ENCODE peak calls at places on chromosomes 2 and 18, in five cellular contexts. One of them, this sample, is unnamed.

GRCh38 chr2:200748779-200749178 is 62.9 kb upstream of the BZW1 start:
- DNase-seq in NCI-H1930: no peak
- DNase-seq in AG09309: no peak
- DNase-seq in LoVo: no peak
- DNase-seq in activated CD4-positive, alpha-beta T cell treated with anti-CD3 and anti-CD28 coated beads, Interleukin-2, amount 10 ng/mL, durations not matched to agents 7 days and 5 days: no peak
- DNase-seq in this sample: no peak

GRCh38 chr2:84925336-84925723 is 19.9 kb downstream of the TMSB10 start:
- DNase-seq in NCI-H1930: no peak
- DNase-seq in AG09309: no peak
- DNase-seq in LoVo: no peak
- DNase-seq in activated CD4-positive, alpha-beta T cell treated with anti-CD3 and anti-CD28 coated beads, Interleukin-2, amount 10 ng/mL, durations not matched to agents 7 days and 5 days: no peak
- DNase-seq in this sample: no peak

GRCh38 chr18:32454667-32455066 is 16.0 kb downstream of the GAREM1 start:
- DNase-seq in NCI-H1930: no peak
- DNase-seq in AG09309: no peak
- DNase-seq in LoVo: no peak
- DNase-seq in activated CD4-positive, alpha-beta T cell treated with anti-CD3 and anti-CD28 coated beads, Interleukin-2, amount 10 ng/mL, durations not matched to agents 7 days and 5 days: no peak
- DNase-seq in this sample: peak

GRCh38 chr18:54852780-54853675 is 24.8 kb downstream of the RAB27B start:
- DNase-seq in NCI-H1930: no peak
- DNase-seq in AG09309: no peak
- DNase-seq in LoVo: no peak
- DNase-seq in activated CD4-positive, alpha-beta T cell treated with anti-CD3 and anti-CD28 coated beads, Interleukin-2, amount 10 ng/mL, durations not matched to agents 7 days and 5 days: peak
- DNase-seq in this sample: no peak

GRCh38 chr2:19609266-19609665 is 250.8 kb upstream of the OSR1 start:
- DNase-seq in NCI-H1930: no peak
- DNase-seq in AG09309: no peak
- DNase-seq in LoVo: no peak
- DNase-seq in activated CD4-positive, alpha-beta T cell treated with anti-CD3 and anti-CD28 coated beads, Interleukin-2, amount 10 ng/mL, durations not matched to agents 7 days and 5 days: no peak
- DNase-seq in this sample: peak

GRCh38 chr2:160417745-160418397 is 75.7 kb downstream of the RBMS1 start:
- DNase-seq in NCI-H1930: no peak
- DNase-seq in AG09309: peak
- DNase-seq in LoVo: no peak
- DNase-seq in activated CD4-positive, alpha-beta T cell treated with anti-CD3 and anti-CD28 coated beads, Interleukin-2, amount 10 ng/mL, durations not matched to agents 7 days and 5 days: no peak
- DNase-seq in this sample: peak

GRCh38 chr2:240245706-240246105 is 105.2 kb upstream of the OTOS start:
- DNase-seq in NCI-H1930: no peak
- DNase-seq in AG09309: no peak
- DNase-seq in LoVo: no peak
- DNase-seq in activated CD4-positive, alpha-beta T cell treated with anti-CD3 and anti-CD28 coated beads, Interleukin-2, amount 10 ng/mL, durations not matched to agents 7 days and 5 days: no peak
- DNase-seq in this sample: peak

GRCh38 chr2:41698787-41699422 is 348.9 kb upstream of the PKDCC start:
- DNase-seq in NCI-H1930: peak
- DNase-seq in AG09309: no peak
- DNase-seq in LoVo: no peak
- DNase-seq in activated CD4-positive, alpha-beta T cell treated with anti-CD3 and anti-CD28 coated beads, Interleukin-2, amount 10 ng/mL, durations not matched to agents 7 days and 5 days: no peak
- DNase-seq in this sample: no peak

GRCh38 chr2:180720861-180721260 is 259.5 kb upstream of the UBE2E3 start:
- DNase-seq in NCI-H1930: no peak
- DNase-seq in AG09309: no peak
- DNase-seq in LoVo: no peak
- DNase-seq in activated CD4-positive, alpha-beta T cell treated with anti-CD3 and anti-CD28 coated beads, Interleukin-2, amount 10 ng/mL, durations not matched to agents 7 days and 5 days: no peak
- DNase-seq in this sample: no peak

GRCh38 chr2:60551241-60552095 is 2.0 kb downstream of the BCL11A start:
- DNase-seq in NCI-H1930: no peak
- DNase-seq in AG09309: no peak
- DNase-seq in LoVo: peak
- DNase-seq in activated CD4-positive, alpha-beta T cell treated with anti-CD3 and anti-CD28 coated beads, Interleukin-2, amount 10 ng/mL, durations not matched to agents 7 days and 5 days: no peak
- DNase-seq in this sample: no peak